ENCODE peak calls at places on chromosomes 4 and X, in nine cellular contexts. L is stimulated activated CD4-positive, alpha-beta T cell treated with anti-CD3 and anti-CD28 coated beads, TNF-alpha, amount 100 ng/mL, for 1 hour; K is esophagus muscularis mucosa; T is astrocyte of the spinal cord; H is right cardiac atrium; I is right atrium auricular region; X is GM19239; J is DMS 273 treated with DMSO at 0.1 percent for 48 hours; P is HFFc6. U is an unnamed sample.

GRCh38 chr4:133147365-133147821 is 1.7 kb upstream of the PCDH10 start:
- DNase-seq in K (no peak), P (no peak), X (no peak), H (no peak), T (no peak), J (no peak), L (no peak), I (no peak), U (peak; percentile 16)

GRCh38 chr4:102503831-102504786 is 3.0 kb downstream of the NFKB1 start:
- DNase-seq in L (no peak), P (no peak), H (no peak), J (no peak), T (no peak), X (no peak), K (no peak), I (no peak), U (no peak)

GRCh38 chrX:1433646-1434357 is 18.9 kb downstream of the ASMTL start:
- DNase-seq in X (no peak), H (no peak), I (no peak), K (no peak), P (no peak), J (no peak), L (no peak), T (no peak), U (no peak)

GRCh38 chr4:99846891-99847290 is 30.3 kb downstream of the DAPP1 start:
- DNase-seq in H (no peak), X (no peak), T (no peak), P (no peak), K (no peak), J (no peak), L (no peak), I (no peak), U (no peak)

GRCh38 chrX:115251458-115252233 is 17.8 kb upstream of the LRCH2 start:
- DNase-seq in T (no peak), J (no peak), K (no peak), L (no peak), H (no peak), I (no peak), X (no peak), P (no peak), U (no peak)

GRCh38 chr4:52037730-52038108 is 380 bp downstream of the SGCB start:
- DNase-seq in T (peak; percentile 50), H (peak; percentile 72), X (no peak), P (peak; percentile 14), L (no peak), K (no peak), I (no peak), J (no peak), U (peak; percentile 35)

GRCh38 chr4:118373614-118374255 is 20.9 kb upstream of the PRSS12 start:
- DNase-seq in P (peak; percentile 67), I (no peak), L (no peak), X (no peak), K (no peak), H (no peak), T (peak; percentile 25), J (no peak), U (peak; percentile 73)

GRCh38 chrX:31070057-31070468 is 1.8 kb downstream of the FTHL17 start:
- DNase-seq in P (no peak), J (no peak), T (no peak), X (no peak), H (no peak), I (no peak), K (no peak), L (no peak), U (no peak)

GRCh38 chr4:164779080-164779479 is 25.1 kb downstream of the SMIM31 start:
- DNase-seq in H (no peak), L (no peak), T (no peak), K (no peak), J (no peak), P (no peak), I (no peak), X (no peak), U (no peak)

GRCh38 chrX:31459361-31459760 is 387.5 kb upstream of the FTHL17 start:
- DNase-seq in J (no peak), P (peak; percentile 22), H (no peak), L (no peak), X (no peak), T (no peak), K (no peak), I (no peak), U (peak; percentile 8)

GRCh38 chr4:40516651-40517050 is 113.0 kb downstream of the RBM47 start:
- DNase-seq in I (no peak), K (no peak), P (no peak), J (no peak), T (no peak), X (no peak), H (no peak), L (no peak), U (no peak)

GRCh38 chrX:151762802-151763201 is 28.3 kb downstream of the CNGA2 start:
- DNase-seq in H (no peak), P (no peak), K (no peak), I (peak; percentile 5), T (no peak), X (no peak), L (no peak), J (no peak), U (no peak)

GRCh38 chr4:8723222-8723980 is 130.8 kb downstream of the CPZ start:
- DNase-seq in J (no peak), P (no peak), H (no peak), K (no peak), T (no peak), L (no peak), I (no peak), X (no peak), U (no peak)

GRCh38 chrX:23511783-23512182 is 155.5 kb upstream of the PRDX4 start:
- DNase-seq in X (no peak), H (no peak), K (no peak), P (no peak), L (no peak), T (no peak), I (no peak), J (no peak), U (no peak)

GRCh38 chr4:135177323-135177722 is 975.7 kb upstream of the PABPC4L start:
- DNase-seq in I (no peak), T (peak; percentile 5), X (no peak), P (peak; percentile 13), J (no peak), H (no peak), K (no peak), L (no peak), U (peak; percentile 4)

GRCh38 chr4:105598044-105598443 is 45.6 kb downstream of the ARHGEF38 start:
- DNase-seq in J (no peak), H (no peak), L (no peak), I (no peak), T (no peak), K (no peak), P (no peak), X (no peak), U (no peak)

GRCh38 chrX:107684956-107685385 is 56.7 kb downstream of the PRPS1 start:
- DNase-seq in J (no peak), T (peak; percentile 62), P (no peak), I (peak; percentile 91), X (no peak), K (peak; percentile 93), L (no peak), H (peak; percentile 78), U (peak; percentile 3)

GRCh38 chr4:15130441-15130840 is 128.2 kb downstream of the CPEB2 start:
- DNase-seq in P (no peak), H (no peak), L (no peak), X (no peak), J (no peak), I (no peak), K (no peak), T (no peak), U (no peak)

GRCh38 chr4:152626790-152627189 is 53.0 kb downstream of the TMEM154 start:
- DNase-seq in T (no peak), K (no peak), J (no peak), X (no peak), L (no peak), P (no peak), H (no peak), I (no peak), U (no peak)

U was measured in EL.